ENCODE peak calls at places on chromosomes 16 and 17, in seven cellular contexts. One of them, this sample, is unnamed.

GRCh38 chr16:70735141-70735979 is 49.5 kb upstream of the MTSS2 start:
- DNase-seq in OCI-LY7: no peak
- DNase-seq in heart left ventricle: no peak
- DNase-seq in HCT116: no peak
- DNase-seq in thyroid gland: no peak
- DNase-seq in Calu3: no peak
- DNase-seq in ovary: no peak
- DNase-seq in this sample: no peak

GRCh38 chr16:28623172-28623711 is 13.4 kb upstream of the SULT1A1 start:
- DNase-seq in HCT116: peak
- DNase-seq in heart left ventricle: peak
- DNase-seq in ovary: no peak
- DNase-seq in thyroid gland: peak
- DNase-seq in Calu3: peak
- DNase-seq in OCI-LY7: peak
- DNase-seq in this sample: no peak

GRCh38 chr16:10684541-10685151 is 10.1 kb downstream of the TEKT5 start:
- DNase-seq in ovary: no peak
- DNase-seq in thyroid gland: peak
- DNase-seq in HCT116: no peak
- DNase-seq in Calu3: no peak
- DNase-seq in OCI-LY7: no peak
- DNase-seq in heart left ventricle: no peak
- DNase-seq in this sample: no peak

GRCh38 chr17:58531122-58531521 is 16.7 kb upstream of the MTMR4 start:
- DNase-seq in heart left ventricle: no peak
- DNase-seq in HCT116: no peak
- DNase-seq in thyroid gland: no peak
- DNase-seq in OCI-LY7: no peak
- DNase-seq in ovary: peak
- DNase-seq in Calu3: no peak
- DNase-seq in this sample: peak

GRCh38 chr17:78180508-78180907 is 6.3 kb downstream of the TK1 start:
- DNase-seq in HCT116: no peak
- DNase-seq in Calu3: no peak
- DNase-seq in thyroid gland: no peak
- DNase-seq in OCI-LY7: no peak
- DNase-seq in heart left ventricle: no peak
- DNase-seq in ovary: no peak
- DNase-seq in this sample: no peak

GRCh38 chr17:32298298-32298697 is 32.7 kb downstream of the RHBDL3 start:
- DNase-seq in HCT116: no peak
- DNase-seq in OCI-LY7: no peak
- DNase-seq in Calu3: no peak
- DNase-seq in thyroid gland: no peak
- DNase-seq in ovary: no peak
- DNase-seq in heart left ventricle: no peak
- DNase-seq in this sample: no peak

GRCh38 chr16:72270531-72270930 is 98.6 kb upstream of the PMFBP1 start:
- DNase-seq in thyroid gland: no peak
- DNase-seq in Calu3: no peak
- DNase-seq in heart left ventricle: no peak
- DNase-seq in HCT116: no peak
- DNase-seq in OCI-LY7: no peak
- DNase-seq in ovary: no peak
- DNase-seq in this sample: no peak

GRCh38 chr16:81446318-81447275 is 2.0 kb downstream of the CMIP start:
- DNase-seq in HCT116: no peak
- DNase-seq in OCI-LY7: peak
- DNase-seq in heart left ventricle: peak
- DNase-seq in thyroid gland: peak
- DNase-seq in Calu3: peak
- DNase-seq in ovary: no peak
- DNase-seq in this sample: no peak

GRCh38 chr16:82638095-82638798 is 11.5 kb downstream of the CDH13 start:
- DNase-seq in ovary: no peak
- DNase-seq in heart left ventricle: no peak
- DNase-seq in HCT116: no peak
- DNase-seq in thyroid gland: no peak
- DNase-seq in Calu3: no peak
- DNase-seq in OCI-LY7: no peak
- DNase-seq in this sample: no peak

GRCh38 chr16:11670171-11671131 is 2.2 kb downstream of the SNN start:
- DNase-seq in OCI-LY7: no peak
- DNase-seq in ovary: no peak
- DNase-seq in thyroid gland: peak
- DNase-seq in heart left ventricle: peak
- DNase-seq in Calu3: no peak
- DNase-seq in HCT116: no peak
- DNase-seq in this sample: no peak

GRCh38 chr16:30841332-30841731 is 52.5 kb downstream of the BCL7C start:
- DNase-seq in ovary: no peak
- DNase-seq in HCT116: no peak
- DNase-seq in heart left ventricle: no peak
- DNase-seq in OCI-LY7: no peak
- DNase-seq in thyroid gland: no peak
- DNase-seq in Calu3: no peak
- DNase-seq in this sample: no peak

GRCh38 chr16:48586083-48586482 is 23.9 kb downstream of the N4BP1 start:
- DNase-seq in Calu3: no peak
- DNase-seq in thyroid gland: no peak
- DNase-seq in OCI-LY7: no peak
- DNase-seq in HCT116: no peak
- DNase-seq in ovary: no peak
- DNase-seq in heart left ventricle: no peak
- DNase-seq in this sample: no peak

GRCh38 chr16:30409125-30410060 is 2.0 kb downstream of the ZNF771 start:
- DNase-seq in OCI-LY7: peak
- DNase-seq in HCT116: peak
- DNase-seq in Calu3: peak
- DNase-seq in thyroid gland: peak
- DNase-seq in ovary: peak
- DNase-seq in heart left ventricle: peak
- DNase-seq in this sample: peak

GRCh38 chr17:40069751-40070643 is 7.2 kb downstream of the THRA start:
- DNase-seq in Calu3: peak
- DNase-seq in HCT116: no peak
- DNase-seq in thyroid gland: peak
- DNase-seq in OCI-LY7: peak
- DNase-seq in ovary: peak
- DNase-seq in heart left ventricle: peak
- DNase-seq in this sample: no peak

GRCh38 chr17:34420254-34420766 is 57.3 kb upstream of the CCL1 start:
- DNase-seq in thyroid gland: peak
- DNase-seq in ovary: peak
- DNase-seq in HCT116: peak
- DNase-seq in Calu3: peak
- DNase-seq in OCI-LY7: peak
- DNase-seq in heart left ventricle: no peak
- DNase-seq in this sample: peak

GRCh38 chr17:37676115-37676925 is 33.1 kb upstream of the DDX52 start:
- DNase-seq in OCI-LY7: peak
- DNase-seq in ovary: no peak
- DNase-seq in HCT116: no peak
- DNase-seq in heart left ventricle: no peak
- DNase-seq in Calu3: no peak
- DNase-seq in thyroid gland: no peak
- DNase-seq in this sample: no peak

GRCh38 chr17:67725232-67726206 is 7.8 kb downstream of the NOL11 start:
- DNase-seq in HCT116: no peak
- DNase-seq in thyroid gland: no peak
- DNase-seq in OCI-LY7: no peak
- DNase-seq in Calu3: no peak
- DNase-seq in ovary: no peak
- DNase-seq in heart left ventricle: no peak
- DNase-seq in this sample: no peak

GRCh38 chr17:19539040-19539399 is 5.4 kb downstream of the SLC47A1 start:
- DNase-seq in HCT116: no peak
- DNase-seq in ovary: no peak
- DNase-seq in OCI-LY7: no peak
- DNase-seq in thyroid gland: peak
- DNase-seq in heart left ventricle: no peak
- DNase-seq in Calu3: no peak
- DNase-seq in this sample: no peak

GRCh38 chr17:27914382-27914781 is 21.2 kb upstream of the LYRM9 start:
- DNase-seq in OCI-LY7: no peak
- DNase-seq in HCT116: no peak
- DNase-seq in Calu3: no peak
- DNase-seq in thyroid gland: peak
- DNase-seq in ovary: no peak
- DNase-seq in heart left ventricle: no peak
- DNase-seq in this sample: no peak

GRCh38 chr16:58107228-58107627 is 22.0 kb downstream of the CFAP20 start:
- DNase-seq in ovary: no peak
- DNase-seq in HCT116: no peak
- DNase-seq in thyroid gland: no peak
- DNase-seq in heart left ventricle: no peak
- DNase-seq in Calu3: no peak
- DNase-seq in OCI-LY7: no peak
- DNase-seq in this sample: no peak
- TF ChIP-seq CTCF in ovary: no peak
- TF ChIP-seq CTCF in HCT116: peak
- TF ChIP-seq CTCF in thyroid gland: no peak
- TF ChIP-seq CTCF in heart left ventricle: no peak
- TF ChIP-seq CTCF in Calu3: no peak
- TF ChIP-seq CTCF in OCI-LY7: no peak
- TF ChIP-seq CTCF in this sample: no peak

GRCh38 chr16:25265968-25266367 is 8.3 kb upstream of the ZKSCAN2 start:
- DNase-seq in heart left ventricle: no peak
- DNase-seq in HCT116: no peak
- DNase-seq in ovary: no peak
- DNase-seq in thyroid gland: no peak
- DNase-seq in OCI-LY7: no peak
- DNase-seq in Calu3: no peak
- DNase-seq in this sample: no peak
- TF ChIP-seq CTCF in heart left ventricle: no peak
- TF ChIP-seq CTCF in HCT116: no peak
- TF ChIP-seq CTCF in ovary: no peak
- TF ChIP-seq CTCF in thyroid gland: no peak
- TF ChIP-seq CTCF in OCI-LY7: no peak
- TF ChIP-seq CTCF in Calu3: no peak
- TF ChIP-seq CTCF in this sample: no peak

GRCh38 chr17:50273654-50274040 is 619 bp upstream of the TMEM92 start:
- DNase-seq in thyroid gland: no peak
- DNase-seq in HCT116: no peak
- DNase-seq in OCI-LY7: no peak
- DNase-seq in ovary: peak
- DNase-seq in Calu3: no peak
- DNase-seq in heart left ventricle: no peak
- DNase-seq in this sample: no peak

GRCh38 chr17:50272246-50272645 is 2.0 kb upstream of the TMEM92 start:
- DNase-seq in Calu3: no peak
- DNase-seq in OCI-LY7: no peak
- DNase-seq in thyroid gland: no peak
- DNase-seq in HCT116: no peak
- DNase-seq in ovary: peak
- DNase-seq in heart left ventricle: no peak
- DNase-seq in this sample: no peak

GRCh38 chr17:50271173-50271750 is 3.0 kb upstream of the TMEM92 start:
- DNase-seq in heart left ventricle: no peak
- DNase-seq in Calu3: no peak
- DNase-seq in HCT116: no peak
- DNase-seq in ovary: peak
- DNase-seq in OCI-LY7: no peak
- DNase-seq in thyroid gland: no peak
- DNase-seq in this sample: no peak

GRCh38 chr17:50274142-50274944 is at the start of gene TMEM92:
- DNase-seq in Calu3: peak
- DNase-seq in OCI-LY7: no peak
- DNase-seq in HCT116: peak
- DNase-seq in ovary: peak
- DNase-seq in heart left ventricle: no peak
- DNase-seq in thyroid gland: no peak
- DNase-seq in this sample: peak

DNA sequence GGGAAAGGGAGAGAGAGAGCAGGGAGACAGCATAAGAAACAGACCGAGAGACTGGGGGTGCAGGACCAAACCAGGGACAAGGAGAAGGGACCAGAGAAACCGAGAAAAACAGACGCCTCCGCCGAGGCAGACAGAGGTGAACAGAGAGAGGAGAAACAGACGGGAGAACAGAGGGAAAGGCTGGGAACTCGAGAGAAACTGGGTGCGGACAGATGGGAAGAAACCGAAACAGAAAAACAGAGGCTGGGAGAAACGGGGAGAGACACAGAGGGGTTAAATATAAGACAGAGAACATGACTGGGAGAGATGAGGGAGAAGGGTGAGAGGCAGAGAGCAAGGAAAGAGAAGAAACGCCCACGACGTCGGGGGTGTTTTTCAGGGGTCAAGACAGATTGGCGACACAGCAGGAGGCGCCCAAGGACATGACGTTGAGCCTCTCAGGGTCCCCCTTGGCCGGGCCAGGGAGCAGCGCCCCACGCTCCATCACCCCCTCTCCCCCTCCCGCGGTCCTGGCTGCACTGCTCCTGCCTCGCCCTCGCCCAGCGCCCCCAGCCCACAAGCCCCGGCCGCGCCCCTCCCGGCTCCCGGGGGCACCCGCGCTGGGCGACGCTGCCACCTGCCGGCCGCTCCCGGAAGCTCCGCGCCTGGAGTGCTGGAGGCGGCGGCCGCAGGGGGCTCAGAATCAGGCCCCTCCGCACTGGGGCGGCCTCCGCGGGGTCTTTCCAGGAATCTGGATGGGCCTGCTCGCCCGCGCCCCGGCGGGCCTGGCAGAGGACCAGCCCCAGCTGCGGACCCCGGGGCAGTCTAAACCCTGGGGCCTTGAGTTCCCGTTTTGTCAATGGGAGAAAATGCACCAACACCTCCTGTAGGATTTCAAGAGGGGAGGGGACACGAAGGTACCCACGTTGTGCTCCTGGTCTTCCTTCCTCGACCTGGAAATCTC is 1.3 kb upstream of the TMEM92 start:
- DNase-seq in ovary: peak
- DNase-seq in thyroid gland: peak
- DNase-seq in heart left ventricle: peak
- DNase-seq in Calu3: peak
- DNase-seq in OCI-LY7: peak
- DNase-seq in HCT116: no peak
- DNase-seq in this sample: peak
- TF ChIP-seq CTCF in ovary: peak
- TF ChIP-seq CTCF in thyroid gland: peak
- TF ChIP-seq CTCF in heart left ventricle: peak
- TF ChIP-seq CTCF in Calu3: peak
- TF ChIP-seq CTCF in OCI-LY7: peak
- TF ChIP-seq CTCF in HCT116: peak
- TF ChIP-seq CTCF in this sample: peak

DNA sequence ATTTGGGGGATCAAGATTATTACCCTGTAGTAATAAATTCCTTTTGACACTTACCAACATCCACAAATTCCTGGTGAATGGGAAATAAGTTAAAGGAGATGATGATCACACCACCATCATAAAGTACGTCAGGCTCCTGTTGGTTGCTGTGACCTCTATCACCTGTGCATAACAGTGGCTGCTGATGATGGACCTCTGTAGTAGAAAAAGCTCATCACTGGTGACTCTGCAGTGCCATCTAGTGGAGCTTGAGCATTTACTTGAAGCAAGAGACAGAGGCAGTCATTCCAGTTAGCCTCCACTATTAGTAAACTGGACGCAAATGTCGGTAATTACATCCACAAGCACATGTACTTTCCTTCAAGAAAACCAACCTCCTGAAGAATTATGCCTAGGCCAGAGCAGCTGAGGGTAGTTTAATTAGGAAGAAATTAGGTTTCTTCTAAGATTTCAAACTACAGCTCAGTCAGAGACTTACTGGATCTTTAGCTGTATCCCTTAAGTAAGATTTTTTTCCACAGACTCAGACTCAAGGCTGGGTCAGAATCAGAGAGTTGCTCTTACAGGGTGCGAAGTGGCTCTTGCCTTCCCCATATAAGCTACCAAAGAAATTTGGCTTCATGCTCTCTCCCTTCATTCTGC is 39.3 kb downstream of the CYB561 start:
- DNase-seq in Calu3: peak
- DNase-seq in HCT116: peak
- DNase-seq in OCI-LY7: peak
- DNase-seq in thyroid gland: peak
- DNase-seq in ovary: peak
- DNase-seq in heart left ventricle: no peak
- DNase-seq in this sample: peak
- TF ChIP-seq CTCF in Calu3: peak
- TF ChIP-seq CTCF in HCT116: peak
- TF ChIP-seq CTCF in OCI-LY7: peak
- TF ChIP-seq CTCF in thyroid gland: peak
- TF ChIP-seq CTCF in ovary: peak
- TF ChIP-seq CTCF in heart left ventricle: peak
- TF ChIP-seq CTCF in this sample: peak